ENCODE peak calls at places on chromosome 13, in four cellular contexts. V is SK-N-SH, L is dorsolateral prefrontal cortex, S is WERI-Rb-1. J is an unnamed sample.

GRCh38 chr13:48595330-48596127 is 58.2 kb upstream of the CYSLTR2 start:
- DNase-seq in V (peak; percentile 48), L (peak; percentile 43), S (no peak), J (no peak)

GRCh38 chr13:103884139-103884723 is 818.0 kb upstream of the SLC10A2 start:
- DNase-seq in L (no peak), S (no peak), V (no peak), J (no peak)

GRCh38 chr13:109155301-109155761 is 525.9 kb downstream of the MYO16 start:
- DNase-seq in V (no peak), S (no peak), L (no peak), J (no peak)

GRCh38 chr13:24629320-24629719 is 50.9 kb upstream of the ATP12A start:
- DNase-seq in S (no peak), L (no peak), V (no peak), J (no peak)

GRCh38 chr13:51560336-51560735 is 23.9 kb upstream of the WDFY2 start:
- DNase-seq in L (no peak), V (no peak), S (no peak), J (no peak)

GRCh38 chr13:105778196-105778595 is 757.3 kb downstream of the EFNB2 start:
- DNase-seq in S (no peak), V (no peak), L (no peak), J (no peak)

GRCh38 chr13:90717451-90717936 is 630.0 kb upstream of the MIR17HG start:
- DNase-seq in L (no peak), S (no peak), V (no peak), J (no peak)

GRCh38 chr13:41696163-41697003 is 239.0 kb downstream of the RGCC start:
- DNase-seq in V (no peak), L (no peak), S (no peak), J (no peak)

GRCh38 chr13:44819245-44819644 is 170.0 kb downstream of the NUFIP1 start:
- DNase-seq in S (no peak), L (no peak), V (no peak), J (no peak)

GRCh38 chr13:22874839-22875238 is 305.9 kb upstream of the SGCG start:
- DNase-seq in S (no peak), V (no peak), L (no peak), J (no peak)

GRCh38 chr13:23378009-23378632 is 55.4 kb downstream of the SACS start:
- DNase-seq in L (no peak), V (no peak), S (no peak), J (no peak)

GRCh38 chr13:99151516-99151915 is 49.1 kb upstream of the UBAC2 start:
- DNase-seq in L (no peak), V (no peak), S (no peak), J (no peak)

GRCh38 chr13:85512421-85512820 is 286.8 kb downstream of the SLITRK6 start:
- DNase-seq in V (no peak), L (no peak), S (no peak), J (no peak)

GRCh38 chr13:31101511-31102170 is 60.1 kb downstream of the HSPH1 start:
- DNase-seq in V (no peak), L (no peak), S (no peak), J (no peak)

GRCh38 chr13:51451134-51451466 is 1.7 kb downstream of the INTS6 start:
- DNase-seq in L (no peak), S (no peak), V (no peak), J (no peak)

GRCh38 chr13:102586615-102587014 is 10.2 kb upstream of the TPP2 start:
- DNase-seq in V (no peak), S (no peak), L (no peak), J (no peak)
- H3K27me3 ChIP-seq in V (no peaks in the 10 kb centered on the region), S (no peaks in the 10 kb centered on the region), L (no peaks in the 10 kb centered on the region), J (no peaks in the 10 kb centered on the region)

GRCh38 chr13:27918041-27918917 is 1.5 kb upstream of the PDX1 start:
- DNase-seq in L (no peak), S (no peak), V (no peak), J (peak; percentile 57)

GRCh38 chr13:27919934-27920676 is at the start of gene PDX1:
- DNase-seq in V (peak; percentile 70), L (peak; percentile 7), S (peak; percentile 52), J (peak; percentile 92)

GRCh38 chr13:27919299-27919933 is 384 bp upstream of the PDX1 start:
- DNase-seq in S (no peak), V (no peak), L (no peak), J (peak; percentile 90)

GRCh38 chr13:27917121-27917947 is 2.5 kb upstream of the PDX1 start:
- DNase-seq in L (no peak), S (no peak), V (no peak), J (no peak)

DNA sequence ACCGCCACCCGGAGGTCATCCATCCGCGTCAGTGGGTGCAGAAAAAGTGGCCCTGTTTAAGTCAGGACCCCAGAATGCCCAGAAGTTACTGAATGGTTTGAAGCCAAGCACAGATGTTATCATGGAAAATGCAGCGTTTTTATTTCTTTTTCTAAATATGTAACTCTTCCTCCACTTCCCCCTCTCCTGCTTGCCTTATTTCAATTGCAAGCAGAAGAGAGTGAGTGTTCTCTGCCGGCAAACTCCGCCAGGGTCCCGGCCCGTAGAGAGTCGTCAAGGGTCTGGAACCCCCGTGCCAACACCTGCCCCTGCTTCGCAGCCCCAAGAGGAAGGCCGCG is 913 bp upstream of the PDX1 start:
- DNase-seq in S (no peak), V (no peak), L (no peak), J (peak; percentile 8)
- H3K27me3 ChIP-seq in S (peaks cover 98% of the 10 kb centered on the region), V (peaks cover 97% of the 10 kb centered on the region), L (peaks cover 100% of the 10 kb centered on the region), J (no peaks in the 10 kb centered on the region)

GRCh38 chr13:112447306-112447705 is 71.2 kb downstream of the SPACA7 start:
- DNase-seq in S (no peak), V (no peak), L (no peak), J (no peak)
- H3K27me3 ChIP-seq in S (peaks cover 96% of the 10 kb centered on the region), V (peaks cover 40% of the 10 kb centered on the region), L (peaks cover 23% of the 10 kb centered on the region), J (no peaks in the 10 kb centered on the region)

DNA sequence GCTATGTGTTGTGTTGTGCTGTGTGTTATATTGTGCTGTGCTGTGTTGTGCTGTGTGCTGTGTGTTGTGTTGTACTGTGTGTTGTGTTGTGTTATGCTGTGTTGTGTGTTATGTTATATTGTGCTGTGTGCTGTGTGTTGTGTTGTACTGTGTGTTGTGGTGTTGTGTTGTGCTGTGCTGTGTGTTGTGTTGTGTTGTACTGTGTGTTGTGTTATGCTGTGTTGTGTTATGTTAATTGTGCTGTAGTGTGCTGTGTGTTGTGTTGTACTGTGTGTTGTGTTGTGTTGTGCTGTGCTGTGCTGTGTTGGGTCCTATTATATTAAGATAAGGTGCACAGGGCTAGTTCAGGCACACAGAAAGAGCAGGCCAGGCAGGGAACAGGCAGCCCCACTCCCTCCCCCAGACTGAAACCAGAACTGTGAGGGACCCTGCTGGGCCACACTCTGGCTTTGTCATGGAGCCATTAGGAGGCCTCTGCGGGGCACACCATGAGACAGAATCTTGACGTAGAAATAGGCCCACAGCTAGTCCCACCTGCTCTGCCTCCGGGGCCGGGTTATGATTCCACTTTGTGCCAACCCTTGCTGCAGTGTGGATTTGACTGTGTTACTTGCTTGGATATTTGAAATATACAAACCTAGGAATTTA is 12.1 kb downstream of the SOX1 start:
- DNase-seq in S (no peak), V (no peak), L (no peak), J (no peak)
- H3K27me3 ChIP-seq in S (peaks cover 97% of the 10 kb centered on the region), V (peaks cover 46% of the 10 kb centered on the region), L (peaks cover 46% of the 10 kb centered on the region), J (peaks cover 42% of the 10 kb centered on the region)

DNA sequence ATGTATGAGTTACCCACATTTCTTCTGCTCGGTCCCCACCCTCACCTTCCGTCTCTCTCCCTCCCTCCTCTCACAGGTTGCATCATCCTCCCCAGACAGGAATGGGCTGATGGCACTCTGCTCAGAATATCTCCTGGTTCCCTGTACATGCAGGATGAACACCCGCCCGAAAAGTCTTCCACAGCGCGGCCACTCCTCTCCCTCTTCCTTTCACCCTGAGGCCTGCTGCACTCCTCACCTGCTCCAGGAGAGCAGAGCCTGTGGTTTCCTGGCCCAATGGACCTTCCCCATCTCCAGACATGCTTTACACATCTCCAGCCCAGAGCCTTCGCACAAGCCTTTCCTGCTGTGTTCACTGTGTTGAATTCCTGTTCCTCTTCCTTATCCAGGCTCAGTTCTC is 40.9 kb downstream of the GSX1 start:
- DNase-seq in S (no peak), L (no peak), V (no peak), J (no peak)
- H3K27me3 ChIP-seq in S (peaks cover 98% of the 10 kb centered on the region), L (peaks cover 67% of the 10 kb centered on the region), V (peaks cover 48% of the 10 kb centered on the region), J (no peaks in the 10 kb centered on the region)

GRCh38 chr13:111476197-111476596 is 155.8 kb downstream of the TEX29 start:
- DNase-seq in V (no peak), S (no peak), L (no peak), J (no peak)

GRCh38 chr13:111480976-111481375 is 160.5 kb downstream of the TEX29 start:
- DNase-seq in L (no peak), S (peak; percentile 5), V (no peak), J (no peak)

GRCh38 chr13:111482126-111482525 is 161.7 kb downstream of the TEX29 start:
- DNase-seq in V (no peak), S (peak; percentile 5), L (no peak), J (no peak)

GRCh38 chr13:111480503-111480902 is 160.1 kb downstream of the TEX29 start:
- DNase-seq in S (no peak), V (no peak), L (no peak), J (no peak)

GRCh38 chr13:111479412-111479811 is 159.0 kb downstream of the TEX29 start:
- DNase-seq in S (no peak), V (no peak), L (no peak), J (no peak)
- H3K27me3 ChIP-seq in S (peaks cover 100% of the 10 kb centered on the region), V (peaks cover 33% of the 10 kb centered on the region), L (no peaks in the 10 kb centered on the region), J (no peaks in the 10 kb centered on the region)

DNA sequence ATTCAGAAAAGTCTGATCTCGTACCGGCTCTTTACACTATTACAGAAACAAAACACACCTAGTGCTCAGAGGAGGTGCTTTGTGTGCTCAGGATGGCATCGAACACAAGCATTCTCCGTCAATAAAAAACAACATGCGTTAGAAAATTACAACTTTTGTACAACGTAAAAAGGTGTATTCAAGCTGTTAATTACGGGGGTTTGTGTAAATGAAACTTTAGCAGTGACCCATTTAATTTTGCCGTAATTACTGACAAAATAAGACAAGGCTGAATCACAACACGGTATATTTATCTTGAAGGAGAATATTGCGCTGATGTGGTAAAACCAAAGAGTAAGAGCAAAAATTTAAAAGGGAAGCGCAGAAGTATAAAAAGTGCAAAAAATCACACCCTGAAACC is 6.5 kb upstream of the SOX1 start:
- DNase-seq in S (no peak), V (no peak), L (no peak), J (no peak)
- H3K27me3 ChIP-seq in S (peaks cover 98% of the 10 kb centered on the region), V (peaks cover 96% of the 10 kb centered on the region), L (peaks cover 99% of the 10 kb centered on the region), J (peaks cover 33% of the 10 kb centered on the region)